ENCODE peak calls at places on chromosomes 7 and 10, in ten cellular contexts. One of them, this sample, is unnamed.

GRCh38 chr10:29465384-29465783 is 169.4 kb downstream of the SVIL start:
- DNase-seq in AG08395: no peak
- DNase-seq in CD8-positive, alpha-beta T cell: no peak
- DNase-seq in SW 1271: no peak
- DNase-seq in astrocyte of the spinal cord: no peak
- DNase-seq in cardiac muscle cell: no peak
- DNase-seq in hepatocyte: no peak
- DNase-seq in HEK293T: no peak
- DNase-seq in foreskin fibroblast: no peak
- DNase-seq in activated CD8-positive, alpha-beta memory T cell treated with anti-CD3 and anti-CD28 coated beads for 24 hours: no peak
- DNase-seq in this sample: no peak

GRCh38 chr10:34907743-34908425 is 92.8 kb upstream of the PARD3 start:
- DNase-seq in astrocyte of the spinal cord: no peak
- DNase-seq in AG08395: no peak
- DNase-seq in SW 1271: no peak
- DNase-seq in foreskin fibroblast: peak
- DNase-seq in HEK293T: no peak
- DNase-seq in CD8-positive, alpha-beta T cell: no peak
- DNase-seq in hepatocyte: no peak
- DNase-seq in cardiac muscle cell: no peak
- DNase-seq in activated CD8-positive, alpha-beta memory T cell treated with anti-CD3 and anti-CD28 coated beads for 24 hours: no peak
- DNase-seq in this sample: no peak

GRCh38 chr7:103866919-103867318 is 122.5 kb downstream of the RELN start:
- DNase-seq in CD8-positive, alpha-beta T cell: no peak
- DNase-seq in astrocyte of the spinal cord: no peak
- DNase-seq in hepatocyte: no peak
- DNase-seq in SW 1271: no peak
- DNase-seq in HEK293T: no peak
- DNase-seq in AG08395: no peak
- DNase-seq in foreskin fibroblast: no peak
- DNase-seq in cardiac muscle cell: no peak
- DNase-seq in activated CD8-positive, alpha-beta memory T cell treated with anti-CD3 and anti-CD28 coated beads for 24 hours: no peak
- DNase-seq in this sample: no peak

GRCh38 chr10:107611101-107611500 is 446.6 kb upstream of the SORCS1 start:
- DNase-seq in cardiac muscle cell: no peak
- DNase-seq in CD8-positive, alpha-beta T cell: no peak
- DNase-seq in astrocyte of the spinal cord: no peak
- DNase-seq in hepatocyte: no peak
- DNase-seq in HEK293T: no peak
- DNase-seq in activated CD8-positive, alpha-beta memory T cell treated with anti-CD3 and anti-CD28 coated beads for 24 hours: no peak
- DNase-seq in foreskin fibroblast: peak
- DNase-seq in AG08395: no peak
- DNase-seq in SW 1271: no peak
- DNase-seq in this sample: no peak

GRCh38 chr7:128427289-128427891 is 17.6 kb upstream of the IMPDH1 start:
- DNase-seq in HEK293T: peak
- DNase-seq in SW 1271: no peak
- DNase-seq in cardiac muscle cell: peak
- DNase-seq in astrocyte of the spinal cord: peak
- DNase-seq in hepatocyte: peak
- DNase-seq in CD8-positive, alpha-beta T cell: no peak
- DNase-seq in AG08395: peak
- DNase-seq in activated CD8-positive, alpha-beta memory T cell treated with anti-CD3 and anti-CD28 coated beads for 24 hours: no peak
- DNase-seq in foreskin fibroblast: peak
- DNase-seq in this sample: peak

GRCh38 chr10:133335238-133336122 is 1.2 kb downstream of the CALY start:
- DNase-seq in SW 1271: no peak
- DNase-seq in foreskin fibroblast: peak
- DNase-seq in hepatocyte: peak
- DNase-seq in cardiac muscle cell: no peak
- DNase-seq in CD8-positive, alpha-beta T cell: peak
- DNase-seq in activated CD8-positive, alpha-beta memory T cell treated with anti-CD3 and anti-CD28 coated beads for 24 hours: peak
- DNase-seq in astrocyte of the spinal cord: peak
- DNase-seq in AG08395: peak
- DNase-seq in HEK293T: peak
- DNase-seq in this sample: peak

GRCh38 chr10:4407783-4408182 is 418.2 kb upstream of the AKR1E2 start:
- DNase-seq in astrocyte of the spinal cord: peak
- DNase-seq in foreskin fibroblast: peak
- DNase-seq in HEK293T: no peak
- DNase-seq in hepatocyte: no peak
- DNase-seq in AG08395: peak
- DNase-seq in activated CD8-positive, alpha-beta memory T cell treated with anti-CD3 and anti-CD28 coated beads for 24 hours: no peak
- DNase-seq in cardiac muscle cell: no peak
- DNase-seq in CD8-positive, alpha-beta T cell: no peak
- DNase-seq in SW 1271: no peak
- DNase-seq in this sample: peak

GRCh38 chr7:95319570-95319969 is 4.8 kb downstream of the PON1 start:
- DNase-seq in CD8-positive, alpha-beta T cell: no peak
- DNase-seq in AG08395: no peak
- DNase-seq in cardiac muscle cell: no peak
- DNase-seq in astrocyte of the spinal cord: no peak
- DNase-seq in activated CD8-positive, alpha-beta memory T cell treated with anti-CD3 and anti-CD28 coated beads for 24 hours: no peak
- DNase-seq in foreskin fibroblast: no peak
- DNase-seq in HEK293T: no peak
- DNase-seq in hepatocyte: no peak
- DNase-seq in SW 1271: no peak
- DNase-seq in this sample: no peak

GRCh38 chr10:20598590-20598989 is 298.5 kb downstream of the NEBL start:
- DNase-seq in activated CD8-positive, alpha-beta memory T cell treated with anti-CD3 and anti-CD28 coated beads for 24 hours: no peak
- DNase-seq in CD8-positive, alpha-beta T cell: no peak
- DNase-seq in astrocyte of the spinal cord: peak
- DNase-seq in SW 1271: no peak
- DNase-seq in cardiac muscle cell: no peak
- DNase-seq in foreskin fibroblast: peak
- DNase-seq in AG08395: peak
- DNase-seq in HEK293T: peak
- DNase-seq in hepatocyte: peak
- DNase-seq in this sample: peak

GRCh38 chr10:33235271-33235884 is 99.1 kb downstream of the NRP1 start:
- DNase-seq in CD8-positive, alpha-beta T cell: no peak
- DNase-seq in astrocyte of the spinal cord: no peak
- DNase-seq in activated CD8-positive, alpha-beta memory T cell treated with anti-CD3 and anti-CD28 coated beads for 24 hours: no peak
- DNase-seq in AG08395: no peak
- DNase-seq in HEK293T: no peak
- DNase-seq in foreskin fibroblast: no peak
- DNase-seq in hepatocyte: no peak
- DNase-seq in SW 1271: no peak
- DNase-seq in cardiac muscle cell: no peak
- DNase-seq in this sample: no peak

GRCh38 chr7:37558320-37558719 is 109.7 kb upstream of the ELMO1 start:
- DNase-seq in AG08395: no peak
- DNase-seq in foreskin fibroblast: no peak
- DNase-seq in cardiac muscle cell: no peak
- DNase-seq in astrocyte of the spinal cord: no peak
- DNase-seq in hepatocyte: no peak
- DNase-seq in activated CD8-positive, alpha-beta memory T cell treated with anti-CD3 and anti-CD28 coated beads for 24 hours: no peak
- DNase-seq in CD8-positive, alpha-beta T cell: no peak
- DNase-seq in HEK293T: no peak
- DNase-seq in SW 1271: no peak
- DNase-seq in this sample: no peak

GRCh38 chr7:2138146-2138765 is 94.5 kb downstream of the MAD1L1 start:
- DNase-seq in foreskin fibroblast: no peak
- DNase-seq in SW 1271: no peak
- DNase-seq in CD8-positive, alpha-beta T cell: peak
- DNase-seq in AG08395: no peak
- DNase-seq in cardiac muscle cell: no peak
- DNase-seq in activated CD8-positive, alpha-beta memory T cell treated with anti-CD3 and anti-CD28 coated beads for 24 hours: peak
- DNase-seq in HEK293T: no peak
- DNase-seq in hepatocyte: no peak
- DNase-seq in astrocyte of the spinal cord: no peak
- DNase-seq in this sample: no peak

GRCh38 chr10:43068781-43069515 is 7.9 kb upstream of the RET start:
- DNase-seq in HEK293T: no peak
- DNase-seq in cardiac muscle cell: no peak
- DNase-seq in CD8-positive, alpha-beta T cell: no peak
- DNase-seq in foreskin fibroblast: no peak
- DNase-seq in astrocyte of the spinal cord: no peak
- DNase-seq in activated CD8-positive, alpha-beta memory T cell treated with anti-CD3 and anti-CD28 coated beads for 24 hours: no peak
- DNase-seq in SW 1271: no peak
- DNase-seq in AG08395: no peak
- DNase-seq in hepatocyte: no peak
- DNase-seq in this sample: no peak

GRCh38 chr7:50832744-50833143 is 50.0 kb upstream of the GRB10 start:
- DNase-seq in HEK293T: no peak
- DNase-seq in foreskin fibroblast: peak
- DNase-seq in astrocyte of the spinal cord: peak
- DNase-seq in AG08395: no peak
- DNase-seq in activated CD8-positive, alpha-beta memory T cell treated with anti-CD3 and anti-CD28 coated beads for 24 hours: no peak
- DNase-seq in cardiac muscle cell: no peak
- DNase-seq in SW 1271: no peak
- DNase-seq in hepatocyte: peak
- DNase-seq in CD8-positive, alpha-beta T cell: no peak
- DNase-seq in this sample: no peak

GRCh38 chr10:26215923-26216576 is 524 bp upstream of the GAD2 start:
- DNase-seq in foreskin fibroblast: no peak
- DNase-seq in astrocyte of the spinal cord: peak
- DNase-seq in SW 1271: no peak
- DNase-seq in AG08395: peak
- DNase-seq in activated CD8-positive, alpha-beta memory T cell treated with anti-CD3 and anti-CD28 coated beads for 24 hours: peak
- DNase-seq in CD8-positive, alpha-beta T cell: no peak
- DNase-seq in HEK293T: peak
- DNase-seq in hepatocyte: peak
- DNase-seq in cardiac muscle cell: peak
- DNase-seq in this sample: peak

GRCh38 chr7:50101873-50102272 is 8.8 kb upstream of the ZPBP start:
- DNase-seq in SW 1271: no peak
- DNase-seq in cardiac muscle cell: no peak
- DNase-seq in activated CD8-positive, alpha-beta memory T cell treated with anti-CD3 and anti-CD28 coated beads for 24 hours: no peak
- DNase-seq in AG08395: no peak
- DNase-seq in HEK293T: no peak
- DNase-seq in hepatocyte: no peak
- DNase-seq in astrocyte of the spinal cord: no peak
- DNase-seq in CD8-positive, alpha-beta T cell: no peak
- DNase-seq in foreskin fibroblast: no peak
- DNase-seq in this sample: no peak

GRCh38 chr10:78543749-78544446 is 510.2 kb downstream of the RPS24 start:
- DNase-seq in astrocyte of the spinal cord: peak
- DNase-seq in cardiac muscle cell: peak
- DNase-seq in CD8-positive, alpha-beta T cell: no peak
- DNase-seq in HEK293T: no peak
- DNase-seq in AG08395: peak
- DNase-seq in hepatocyte: peak
- DNase-seq in foreskin fibroblast: peak
- DNase-seq in activated CD8-positive, alpha-beta memory T cell treated with anti-CD3 and anti-CD28 coated beads for 24 hours: peak
- DNase-seq in SW 1271: no peak
- DNase-seq in this sample: peak

GRCh38 chr10:95183132-95183450 is 10.9 kb upstream of the ACSM6 start:
- DNase-seq in SW 1271: no peak
- DNase-seq in HEK293T: no peak
- DNase-seq in activated CD8-positive, alpha-beta memory T cell treated with anti-CD3 and anti-CD28 coated beads for 24 hours: no peak
- DNase-seq in astrocyte of the spinal cord: peak
- DNase-seq in foreskin fibroblast: peak
- DNase-seq in cardiac muscle cell: no peak
- DNase-seq in CD8-positive, alpha-beta T cell: no peak
- DNase-seq in AG08395: no peak
- DNase-seq in hepatocyte: no peak
- DNase-seq in this sample: no peak

GRCh38 chr7:149885191-149886017 is 11.6 kb downstream of the ATP6V0E2 start:
- DNase-seq in astrocyte of the spinal cord: peak
- DNase-seq in CD8-positive, alpha-beta T cell: no peak
- DNase-seq in hepatocyte: peak
- DNase-seq in activated CD8-positive, alpha-beta memory T cell treated with anti-CD3 and anti-CD28 coated beads for 24 hours: no peak
- DNase-seq in HEK293T: no peak
- DNase-seq in cardiac muscle cell: no peak
- DNase-seq in foreskin fibroblast: no peak
- DNase-seq in SW 1271: no peak
- DNase-seq in AG08395: no peak
- DNase-seq in this sample: no peak

GRCh38 chr10:46787321-46787615 is 124.0 kb upstream of the PTPN20 start:
- DNase-seq in SW 1271: no peak
- DNase-seq in astrocyte of the spinal cord: peak
- DNase-seq in activated CD8-positive, alpha-beta memory T cell treated with anti-CD3 and anti-CD28 coated beads for 24 hours: no peak
- DNase-seq in cardiac muscle cell: peak
- DNase-seq in HEK293T: peak
- DNase-seq in AG08395: peak
- DNase-seq in hepatocyte: peak
- DNase-seq in foreskin fibroblast: peak
- DNase-seq in CD8-positive, alpha-beta T cell: no peak
- DNase-seq in this sample: peak

GRCh38 chr7:80124870-80125269 is 9.8 kb upstream of the GNAI1 start:
- DNase-seq in foreskin fibroblast: no peak
- DNase-seq in hepatocyte: no peak
- DNase-seq in activated CD8-positive, alpha-beta memory T cell treated with anti-CD3 and anti-CD28 coated beads for 24 hours: no peak
- DNase-seq in astrocyte of the spinal cord: no peak
- DNase-seq in HEK293T: no peak
- DNase-seq in CD8-positive, alpha-beta T cell: no peak
- DNase-seq in AG08395: no peak
- DNase-seq in SW 1271: no peak
- DNase-seq in cardiac muscle cell: no peak
- DNase-seq in this sample: no peak